ENCODE peak calls at places on chromosomes 16 and 17, in four cellular contexts. L, F, M and I are unnamed samples.

GRCh38 chr17:38447502-38448095 is 19.3 kb downstream of the ARHGAP23 start:
- DNase-seq in L (no peak), F (no peak), M (no peak), I (no peak)

GRCh38 chr16:87828071-87828971 is 41.0 kb downstream of the SLC7A5 start:
- DNase-seq in L (no peak), F (no peak), M (no peak), I (no peak)

GRCh38 chr17:9115446-9116265 is 94.3 kb downstream of the NTN1 start:
- DNase-seq in L (peak), F (peak), M (peak), I (no peak)

GRCh38 chr16:50743575-50744225 is 1.8 kb downstream of the CYLD start:
- DNase-seq in L (no peak), F (no peak), M (no peak), I (no peak)

GRCh38 chr16:86211800-86212199 is 298.5 kb upstream of the FOXF1 start:
- DNase-seq in L (no peak), F (peak), M (no peak), I (no peak)

GRCh38 chr17:58507123-58507634 is 7.3 kb downstream of the MTMR4 start:
- DNase-seq in L (no peak), F (no peak), M (peak), I (no peak)

GRCh38 chr17:13869301-13869700 is 200.0 kb upstream of the COX10 start:
- DNase-seq in L (no peak), F (no peak), M (no peak), I (no peak)

GRCh38 chr17:80414508-80414802 is 512 bp upstream of the ENDOV start:
- DNase-seq in L (no peak), F (peak), M (peak), I (no peak)

GRCh38 chr16:75081179-75081859 is 35.3 kb downstream of the LDHD start:
- DNase-seq in L (no peak), F (no peak), M (no peak), I (no peak)

GRCh38 chr16:69928856-69929400 is 22.2 kb upstream of the CLEC18A start:
- DNase-seq in L (no peak), F (no peak), M (no peak), I (no peak)

GRCh38 chr16:1167276-1168107 is 14.6 kb downstream of the CACNA1H start:
- DNase-seq in L (peak), F (no peak), M (no peak), I (no peak)

GRCh38 chr17:69596141-69596540 is 181.6 kb downstream of the MAP2K6 start:
- DNase-seq in L (no peak), F (no peak), M (no peak), I (no peak)
- H2AFZ ChIP-seq in L (peak), F (no peak), M (no peak), I (no peak)

DNA sequence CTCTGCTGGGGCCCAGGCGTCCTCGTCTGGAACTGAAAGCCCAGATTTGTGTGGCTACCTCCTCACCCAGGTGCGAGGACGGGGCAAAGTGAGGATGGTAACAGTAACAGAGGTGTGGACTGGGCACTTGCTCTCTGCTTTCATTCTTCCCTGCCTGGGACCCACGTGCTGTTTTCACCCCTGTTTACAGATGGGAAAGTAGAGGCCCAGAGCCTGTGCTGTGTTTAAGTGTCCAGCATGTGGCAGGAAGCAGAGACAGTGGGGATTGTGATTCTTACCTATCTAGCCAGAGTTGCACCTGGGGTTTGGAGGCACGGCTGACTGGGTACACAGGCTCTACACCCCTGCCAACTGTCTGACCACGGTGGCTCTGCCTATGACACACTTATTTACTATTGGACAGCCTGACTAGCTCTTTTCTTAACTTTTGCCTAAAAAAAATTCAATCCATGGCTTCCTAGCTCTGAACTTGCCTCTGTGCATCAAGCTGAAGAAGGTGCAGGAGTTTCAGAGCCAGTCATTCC is 155.4 kb downstream of the CLEC16A start:
- DNase-seq in L (no peak), F (no peak), M (no peak), I (no peak)
- TF ChIP-seq JUNB in L (no peak), F (no peak), M (no peak), I (no peak)

GRCh38 chr17:62627219-62627903 is at the start of gene MRC2:
- DNase-seq in L (peak), F (peak), M (no peak), I (no peak)

GRCh38 chr17:62629556-62630364 is 2.3 kb downstream of the MRC2 start:
- DNase-seq in L (peak), F (no peak), M (no peak), I (no peak)

GRCh38 chr17:62628845-62629555 is 1.5 kb downstream of the MRC2 start:
- DNase-seq in L (peak), F (no peak), M (no peak), I (no peak)

GRCh38 chr17:62626719-62627218 is 701 bp upstream of the MRC2 start:
- DNase-seq in L (peak), F (no peak), M (peak), I (no peak)

DNA sequence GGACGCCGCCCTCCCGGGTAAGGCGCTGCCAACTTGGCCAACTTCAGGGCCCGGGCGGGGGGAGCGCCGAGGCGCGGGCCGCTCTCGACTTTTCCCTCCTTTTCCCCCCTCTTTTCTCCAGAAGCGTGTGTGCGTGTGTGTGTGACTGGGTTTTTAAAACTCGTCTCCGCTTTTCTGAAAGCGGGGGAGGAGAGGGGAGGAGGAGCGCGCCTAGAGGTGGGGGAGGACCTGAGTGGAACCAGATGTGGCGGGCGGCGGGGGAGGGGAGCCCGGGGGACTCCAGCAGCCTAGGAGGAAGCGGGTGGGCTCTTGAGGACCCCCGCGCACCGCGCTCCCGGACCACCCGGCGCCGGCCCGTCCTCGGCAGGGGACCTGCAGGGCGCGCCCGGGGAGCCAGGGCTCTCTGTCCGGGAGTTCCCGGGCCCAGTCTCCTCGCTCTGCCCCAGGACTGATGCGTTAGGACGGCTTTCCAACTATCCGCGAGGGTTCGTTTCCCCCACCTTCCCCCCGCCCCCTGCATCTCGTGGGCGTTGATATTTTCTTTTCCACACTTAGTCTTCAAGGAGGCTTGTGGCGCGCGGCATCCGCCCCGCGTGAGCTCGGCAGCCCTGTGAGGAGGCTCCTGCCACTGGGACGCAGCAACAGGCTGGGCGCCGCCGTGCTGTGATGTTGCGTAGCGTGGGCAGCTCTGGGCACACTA is 584 bp downstream of the MRC2 start:
- DNase-seq in L (peak), F (peak), M (no peak), I (no peak)
- H2AFZ ChIP-seq in L (peak), F (peak), M (no peak), I (no peak)

GRCh38 chr16:76190480-76190879 is 86.7 kb upstream of the CNTNAP4 start:
- DNase-seq in L (no peak), F (no peak), M (no peak), I (no peak)

GRCh38 chr16:76193851-76194620 is 83.2 kb upstream of the CNTNAP4 start:
- DNase-seq in L (no peak), F (no peak), M (no peak), I (no peak)

GRCh38 chr16:76194621-76195015 is 82.6 kb upstream of the CNTNAP4 start:
- DNase-seq in L (no peak), F (no peak), M (no peak), I (no peak)

GRCh38 chr16:76195648-76196047 is 81.6 kb upstream of the CNTNAP4 start:
- DNase-seq in L (no peak), F (no peak), M (no peak), I (no peak)

DNA sequence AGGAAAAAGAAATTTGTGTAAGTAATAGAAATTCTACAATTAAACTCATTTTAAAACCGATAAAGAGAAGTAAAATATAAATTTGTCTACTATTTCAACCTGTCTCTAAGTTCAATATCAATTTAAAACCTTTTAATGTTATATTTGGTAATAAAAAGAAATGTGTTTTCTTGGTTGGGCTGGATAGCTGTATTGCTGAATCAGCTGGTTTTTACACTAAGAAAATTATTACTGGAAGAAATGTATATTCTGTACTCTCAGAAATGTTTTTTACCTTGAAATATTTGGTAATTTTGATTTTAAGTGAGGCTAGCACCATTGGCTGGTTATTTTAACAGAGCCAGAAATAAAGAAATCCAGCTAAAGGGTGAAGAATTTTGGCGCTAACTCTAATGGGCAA is 87.1 kb upstream of the CNTNAP4 start:
- DNase-seq in L (no peak), F (no peak), M (no peak), I (no peak)
- TF ChIP-seq JUNB in L (no peak), F (no peak), M (no peak), I (no peak)

DNA sequence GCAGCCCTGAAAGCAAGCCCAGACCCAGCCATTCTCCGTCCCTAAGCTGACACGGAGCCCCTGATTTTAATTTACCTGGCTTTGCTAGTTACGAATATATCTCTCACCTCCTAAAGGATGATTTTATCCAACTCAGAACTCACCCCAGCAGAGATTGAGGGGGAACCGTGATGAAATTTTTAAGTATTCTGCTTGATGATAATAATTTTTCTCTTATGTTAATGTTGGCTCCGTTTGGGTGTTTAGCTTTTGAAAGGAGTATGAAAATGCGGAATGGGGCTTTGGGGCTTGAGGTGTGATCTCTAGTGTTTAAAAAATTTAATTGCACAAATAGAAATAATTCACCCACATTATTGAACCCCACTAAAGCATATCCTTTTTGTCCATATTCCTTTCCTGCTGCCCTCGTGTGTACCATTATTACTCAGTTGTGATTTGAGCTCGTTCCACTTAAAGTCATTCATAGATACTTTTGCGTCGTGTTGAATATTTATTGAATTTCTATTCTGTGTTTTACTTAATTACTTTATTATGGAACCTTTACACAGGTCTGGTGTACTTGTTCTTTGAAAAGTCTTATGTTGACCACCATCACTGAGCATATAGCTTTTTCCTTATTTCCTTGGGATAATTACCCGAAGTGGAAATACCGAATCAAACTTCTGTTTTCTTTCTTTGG is 775 bp downstream of the PRPSAP2 start:
- DNase-seq in L (no peak), F (no peak), M (no peak), I (no peak)
- H2AFZ ChIP-seq in L (peak), F (peak), M (no peak), I (no peak)

DNA sequence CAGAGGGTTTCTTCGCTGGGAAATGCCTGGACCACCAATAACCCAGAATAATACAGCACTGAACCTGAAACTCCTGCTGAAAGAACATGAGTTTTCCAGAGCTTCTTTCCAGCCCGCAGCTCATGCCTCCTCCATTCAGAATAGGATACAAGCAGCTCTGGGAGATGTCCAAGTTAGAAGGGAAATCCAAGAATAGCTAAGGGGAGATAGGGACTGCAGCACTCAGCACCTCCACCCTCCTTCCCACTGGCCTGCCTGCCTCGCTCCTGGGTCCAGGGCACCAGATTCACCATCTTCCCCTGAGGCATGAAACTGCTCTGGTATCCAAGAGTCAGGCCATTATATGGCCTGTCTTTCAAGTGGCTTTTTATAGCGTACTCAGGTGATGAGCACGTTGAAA is 4.1 kb downstream of the KRT31 start:
- DNase-seq in L (no peak), F (no peak), M (no peak), I (no peak)
- TF ChIP-seq JUNB in L (no peak), F (no peak), M (no peak), I (no peak)